ENCODE peak calls at places on chromosomes 13 and 19, in nine cellular contexts. G is stimulated activated CD4-positive, alpha-beta T cell treated with anti-CD3 and anti-CD28 coated beads, Interleukin-15, amount 100 ng/mL, for 1 hour; A is activated T-helper 1 cell treated with anti-CD3 and anti-CD28 coated beads, Interleukin-12 subunit alpha, Interleukin-12 subunit beta, Interleukin-2, Interleukin-4 antibody, amounts not matched to agents 30 ng/mL and 10 ng/mL and 1 ng/mL, durations not matched to agents 14 hours and 24 hours and 36 hours; M is fibroblast of the aortic adventitia; W is neural crest cell; J is activated T-cell treated with anti-CD3 and anti-CD28 coated beads, Interleukin-2, amount 50 U/mL, for 72 hours; H is CD4-positive, alpha-beta T cell; E is fibroblast of mammary gland; B is midbrain. D is an unnamed sample.

GRCh38 chr19:18420931-18421330 is 1.7 kb downstream of the SSBP4 start:
- DNase-seq in G (no peak), A (no peak), M (no peak), W (no peak), J (no peak), H (no peak), E (no peak), B (no peak), D (no peak)

GRCh38 chr19:9877775-9878510 is 42.8 kb downstream of the PIN1 start:
- DNase-seq in G (no peak), A (no peak), M (peak; percentile 6), W (no peak), J (no peak), H (no peak), E (peak; percentile 82), B (no peak), D (peak; percentile 66)

GRCh38 chr19:21626924-21627697 is 121.7 kb downstream of the ZNF429 start:
- DNase-seq in G (no peak), A (no peak), M (no peak), W (no peak), J (no peak), H (no peak), E (no peak), B (no peak), D (no peak)

GRCh38 chr13:20128459-20128927 is 32.4 kb downstream of the GJA3 start:
- DNase-seq in G (no peak), A (no peak), M (no peak), W (no peak), J (peak; percentile 18), H (no peak), E (no peak), B (no peak), D (peak; percentile 57)

GRCh38 chr13:44951184-44951583 is 38.1 kb downstream of the NUFIP1 start:
- DNase-seq in G (no peak), A (no peak), M (peak; percentile 43), W (no peak), J (no peak), H (no peak), E (no peak), B (no peak), D (no peak)

GRCh38 chr13:36275190-36276002 is 22.2 kb downstream of the CCDC169 start:
- DNase-seq in G (no peak), A (no peak), M (peak; percentile 89), W (peak; percentile 23), J (peak; percentile 7), H (no peak), E (peak; percentile 83), B (peak; percentile 42), D (no peak)

GRCh38 chr19:16332991-16333624 is 8.5 kb downstream of the KLF2 start:
- DNase-seq in G (no peak), A (no peak), M (no peak), W (no peak), J (no peak), H (no peak), E (no peak), B (no peak), D (no peak)

GRCh38 chr13:49308977-49309408 is 61.3 kb downstream of the CDADC1 start:
- DNase-seq in G (no peak), A (no peak), M (peak; percentile 30), W (no peak), J (no peak), H (no peak), E (peak; percentile 75), B (peak; percentile 60), D (no peak)

GRCh38 chr13:76715621-76716020 is 170.6 kb downstream of the KCTD12 start:
- DNase-seq in G (no peak), A (no peak), M (peak; percentile 40), W (no peak), J (no peak), H (no peak), E (peak; percentile 40), B (no peak), D (no peak)

GRCh38 chr19:12880551-12881171 is 588 bp downstream of the DNASE2 start:
- DNase-seq in G (no peak), A (no peak), M (peak; percentile 37), W (no peak), J (no peak), H (no peak), E (no peak), B (no peak), D (peak; percentile 73)

GRCh38 chr13:78147905-78148304 is 229.3 kb upstream of the EDNRB start:
- DNase-seq in G (no peak), A (no peak), M (peak; percentile 87), W (no peak), J (no peak), H (no peak), E (peak; percentile 67), B (no peak), D (no peak)

GRCh38 chr13:31409678-31410356 is 210.0 kb downstream of the B3GLCT start:
- DNase-seq in G (no peak), A (no peak), M (peak; percentile 16), W (no peak), J (no peak), H (no peak), E (peak; percentile 15), B (no peak), D (no peak)

GRCh38 chr19:55544776-55545439 is 435 bp downstream of the SBK3 start:
- DNase-seq in G (no peak), A (no peak), M (no peak), W (no peak), J (no peak), H (no peak), E (no peak), B (no peak), D (no peak)

GRCh38 chr19:11268783-11269267 is 6.5 kb upstream of the DOCK6 start:
- DNase-seq in G (no peak), A (no peak), M (peak; percentile 84), W (peak; percentile 28), J (no peak), H (no peak), E (peak; percentile 78), B (no peak), D (no peak)

GRCh38 chr19:17948967-17949930 is 16.4 kb downstream of the CCDC124 start:
- DNase-seq in G (no peak), A (no peak), M (no peak), W (no peak), J (peak; percentile 46), H (no peak), E (no peak), B (no peak), D (no peak)

GRCh38 chr13:110921209-110921608 is 6.3 kb upstream of the ANKRD10 start:
- DNase-seq in G (no peak), A (no peak), M (no peak), W (no peak), J (no peak), H (no peak), E (no peak), B (no peak), D (no peak)

GRCh38 chr13:36297259-36297599 is 385 bp downstream of the CCDC169 start:
- DNase-seq in G (no peak), A (no peak), M (peak; percentile 51), W (no peak), J (no peak), H (no peak), E (peak; percentile 37), B (no peak), D (no peak)

GRCh38 chr13:42083138-42083770 is 34.8 kb downstream of the DGKH start:
- DNase-seq in G (no peak), A (no peak), M (no peak), W (no peak), J (no peak), H (no peak), E (no peak), B (no peak), D (no peak)

GRCh38 chr19:16025108-16026101 is 50.9 kb upstream of the TPM4 start:
- DNase-seq in G (no peak), A (no peak), M (peak; percentile 62), W (no peak), J (no peak), H (no peak), E (peak; percentile 86), B (no peak), D (peak; percentile 89)

GRCh38 chr13:50071399-50071798 is 56.2 kb downstream of the KCNRG start:
- DNase-seq in G (no peak), A (no peak), M (peak; percentile 28), W (no peak), J (no peak), H (no peak), E (no peak), B (no peak), D (no peak)

GRCh38 chr13:20525144-20525600 is 485 bp downstream of the CRYL1 start:
- DNase-seq in G (no peak), A (peak; percentile 2), M (peak; percentile 12), W (no peak), J (peak; percentile 20), H (peak; percentile 10), E (peak; percentile 11), B (peak; percentile 58), D (peak; percentile 58)

GRCh38 chr13:36293497-36293896 is 4.1 kb downstream of the CCDC169 start:
- DNase-seq in G (no peak), A (no peak), M (no peak), W (no peak), J (no peak), H (no peak), E (no peak), B (no peak), D (peak; percentile 55)

GRCh38 chr13:95954266-95954665 is 98.9 kb downstream of the UGGT2 start:
- DNase-seq in G (no peak), A (no peak), M (no peak), W (no peak), J (no peak), H (no peak), E (no peak), B (no peak), D (no peak)

GRCh38 chr13:25743426-25743825 is 308.4 kb downstream of the SHISA2 start:
- DNase-seq in G (no peak), A (no peak), M (no peak), W (no peak), J (no peak), H (no peak), E (no peak), B (no peak), D (no peak)

GRCh38 chr13:92547256-92547655 is 679.4 kb upstream of the GPC6 start:
- DNase-seq in G (no peak), A (no peak), M (peak; percentile 8), W (no peak), J (no peak), H (no peak), E (no peak), B (no peak), D (no peak)

GRCh38 chr13:27915301-27916207 is 4.2 kb upstream of the PDX1 start:
- DNase-seq in G (no peak), A (no peak), M (no peak), W (no peak), J (no peak), H (no peak), E (no peak), B (no peak), D (no peak)

GRCh38 chr13:101382086-101382485 is 34.2 kb downstream of the NALCN start:
- DNase-seq in G (no peak), A (no peak), M (no peak), W (no peak), J (no peak), H (no peak), E (no peak), B (no peak), D (no peak)

GRCh38 chr19:3098141-3098514 is 4.0 kb downstream of the GNA11 start:
- DNase-seq in G (no peak), A (no peak), M (peak; percentile 51), W (no peak), J (no peak), H (no peak), E (peak; percentile 47), B (no peak), D (no peak)

GRCh38 chr19:18495204-18495911 is 26.5 kb downstream of the ELL start:
- DNase-seq in G (no peak), A (no peak), M (no peak), W (no peak), J (no peak), H (no peak), E (no peak), B (no peak), D (no peak)

GRCh38 chr19:29529646-29530548 is 4.1 kb downstream of the VSTM2B start:
- DNase-seq in G (no peak), A (no peak), M (no peak), W (no peak), J (peak; percentile 12), H (no peak), E (no peak), B (no peak), D (no peak)

GRCh38 chr19:2546128-2547032 is 70.5 kb downstream of the GADD45B start:
- DNase-seq in G (no peak), A (no peak), M (no peak), W (peak; percentile 77), J (no peak), H (no peak), E (peak; percentile 19), B (peak; percentile 86), D (peak; percentile 94)